ENCODE peak calls at places on chromosomes 11 and 22, in nine cellular contexts. One of them, this sample, is unnamed. For H3K27me3, the result is how much of the 10 kb centered on the place peaks cover.

GRCh38 chr22:41350087-41350486 is 31.7 kb upstream of the TEF start:
- DNase-seq in kidney epithelial cell: no peak
- DNase-seq in GM06990: no peak
- DNase-seq in Panc1: no peak
- DNase-seq in uterus: no peak
- DNase-seq in brain microvascular endothelial cell: peak
- DNase-seq in CD4-positive, alpha-beta memory T cell: no peak
- DNase-seq in SK-N-SH: no peak
- DNase-seq in CD4-positive, CD25-positive, alpha-beta regulatory T cell: no peak
- DNase-seq in this sample: no peak

GRCh38 chr11:67302571-67303131 is 679 bp upstream of the SSH3 start:
- DNase-seq in kidney epithelial cell: no peak
- DNase-seq in GM06990: no peak
- DNase-seq in Panc1: no peak
- DNase-seq in uterus: no peak
- DNase-seq in brain microvascular endothelial cell: peak
- DNase-seq in CD4-positive, alpha-beta memory T cell: no peak
- DNase-seq in SK-N-SH: no peak
- DNase-seq in CD4-positive, CD25-positive, alpha-beta regulatory T cell: no peak
- DNase-seq in this sample: peak

GRCh38 chr22:30023099-30023498 is 57.2 kb upstream of the HORMAD2 start:
- DNase-seq in kidney epithelial cell: no peak
- DNase-seq in GM06990: no peak
- DNase-seq in Panc1: no peak
- DNase-seq in uterus: no peak
- DNase-seq in brain microvascular endothelial cell: no peak
- DNase-seq in CD4-positive, alpha-beta memory T cell: no peak
- DNase-seq in SK-N-SH: no peak
- DNase-seq in CD4-positive, CD25-positive, alpha-beta regulatory T cell: peak
- DNase-seq in this sample: no peak

GRCh38 chr11:5423131-5423530 is 1.2 kb downstream of the OR51Q1 start:
- DNase-seq in kidney epithelial cell: no peak
- DNase-seq in GM06990: no peak
- DNase-seq in Panc1: no peak
- DNase-seq in uterus: no peak
- DNase-seq in brain microvascular endothelial cell: no peak
- DNase-seq in CD4-positive, alpha-beta memory T cell: no peak
- DNase-seq in SK-N-SH: no peak
- DNase-seq in CD4-positive, CD25-positive, alpha-beta regulatory T cell: no peak
- DNase-seq in this sample: no peak

GRCh38 chr11:102513869-102514268 is 16.7 kb downstream of the MMP7 start:
- DNase-seq in kidney epithelial cell: no peak
- DNase-seq in GM06990: no peak
- DNase-seq in Panc1: no peak
- DNase-seq in uterus: peak
- DNase-seq in brain microvascular endothelial cell: peak
- DNase-seq in CD4-positive, alpha-beta memory T cell: no peak
- DNase-seq in SK-N-SH: no peak
- DNase-seq in CD4-positive, CD25-positive, alpha-beta regulatory T cell: no peak
- DNase-seq in this sample: peak

GRCh38 chr11:78361228-78361627 is 56.4 kb downstream of the GAB2 start:
- DNase-seq in kidney epithelial cell: no peak
- DNase-seq in GM06990: no peak
- DNase-seq in Panc1: no peak
- DNase-seq in uterus: no peak
- DNase-seq in brain microvascular endothelial cell: no peak
- DNase-seq in CD4-positive, alpha-beta memory T cell: no peak
- DNase-seq in SK-N-SH: no peak
- DNase-seq in CD4-positive, CD25-positive, alpha-beta regulatory T cell: no peak
- DNase-seq in this sample: no peak

GRCh38 chr11:46315783-46316563 is 31.3 kb upstream of the DGKZ start:
- DNase-seq in kidney epithelial cell: no peak
- DNase-seq in GM06990: no peak
- DNase-seq in Panc1: no peak
- DNase-seq in uterus: no peak
- DNase-seq in brain microvascular endothelial cell: no peak
- DNase-seq in CD4-positive, alpha-beta memory T cell: no peak
- DNase-seq in SK-N-SH: no peak
- DNase-seq in CD4-positive, CD25-positive, alpha-beta regulatory T cell: no peak
- DNase-seq in this sample: no peak

GRCh38 chr22:48644108-48644507 is 1183.6 kb downstream of the BRD1 start:
- DNase-seq in kidney epithelial cell: no peak
- DNase-seq in GM06990: no peak
- DNase-seq in Panc1: no peak
- DNase-seq in uterus: no peak
- DNase-seq in brain microvascular endothelial cell: no peak
- DNase-seq in CD4-positive, alpha-beta memory T cell: no peak
- DNase-seq in SK-N-SH: no peak
- DNase-seq in CD4-positive, CD25-positive, alpha-beta regulatory T cell: no peak
- DNase-seq in this sample: no peak

GRCh38 chr22:23220485-23221350 is 40.4 kb downstream of the BCR start:
- DNase-seq in kidney epithelial cell: no peak
- DNase-seq in GM06990: peak
- DNase-seq in Panc1: no peak
- DNase-seq in uterus: no peak
- DNase-seq in brain microvascular endothelial cell: no peak
- DNase-seq in CD4-positive, alpha-beta memory T cell: no peak
- DNase-seq in SK-N-SH: no peak
- DNase-seq in CD4-positive, CD25-positive, alpha-beta regulatory T cell: peak
- DNase-seq in this sample: no peak

GRCh38 chr22:21995660-21996059 is 13.1 kb upstream of the TOP3B start:
- DNase-seq in kidney epithelial cell: no peak
- DNase-seq in GM06990: no peak
- DNase-seq in Panc1: no peak
- DNase-seq in uterus: no peak
- DNase-seq in brain microvascular endothelial cell: no peak
- DNase-seq in CD4-positive, alpha-beta memory T cell: no peak
- DNase-seq in SK-N-SH: no peak
- DNase-seq in CD4-positive, CD25-positive, alpha-beta regulatory T cell: no peak
- DNase-seq in this sample: no peak
- H3K27me3 ChIP-seq in kidney epithelial cell: under half
- H3K27me3 ChIP-seq in GM06990: under half
- H3K27me3 ChIP-seq in Panc1: under half
- H3K27me3 ChIP-seq in uterus: under half
- H3K27me3 ChIP-seq in brain microvascular endothelial cell: under half
- H3K27me3 ChIP-seq in CD4-positive, alpha-beta memory T cell: under half
- H3K27me3 ChIP-seq in SK-N-SH: under half
- H3K27me3 ChIP-seq in CD4-positive, CD25-positive, alpha-beta regulatory T cell: under half
- H3K27me3 ChIP-seq in this sample: under half

DNA sequence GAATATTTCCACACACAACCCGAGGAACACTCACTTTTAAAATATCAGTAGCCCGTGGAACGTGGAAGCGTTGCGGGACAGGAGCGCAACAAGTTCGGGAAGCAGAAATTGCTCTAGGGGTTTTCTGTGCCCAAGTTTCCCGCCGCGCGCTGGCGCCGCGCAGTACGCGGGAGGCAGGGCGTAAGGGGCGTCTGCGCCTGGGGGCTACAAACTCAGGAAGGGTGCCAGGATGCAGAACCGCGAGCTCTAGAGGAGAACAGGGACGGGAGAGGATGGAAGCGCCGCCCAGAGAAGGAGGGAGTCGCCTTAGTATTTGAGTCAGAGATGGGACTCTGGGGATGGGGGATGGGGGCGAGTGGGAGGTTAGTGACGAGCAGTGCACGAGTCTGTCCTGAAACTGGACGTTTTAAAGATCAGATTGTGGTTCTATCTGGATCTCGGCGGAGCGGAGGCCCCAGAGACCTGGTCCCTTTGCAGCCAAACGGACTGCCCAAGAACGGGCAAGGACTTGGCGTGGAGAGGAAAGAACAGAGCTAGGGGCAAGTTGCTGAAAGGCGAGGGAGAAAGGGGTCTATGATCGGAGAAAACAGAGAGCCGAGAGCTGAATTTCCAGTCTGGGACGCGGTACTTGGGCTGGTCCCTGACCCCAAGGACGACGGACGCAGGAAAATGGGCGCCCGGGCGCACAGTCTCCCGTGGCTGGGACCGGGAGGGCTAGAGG is 4.7 kb downstream of the BSX start:
- DNase-seq in kidney epithelial cell: no peak
- DNase-seq in GM06990: no peak
- DNase-seq in Panc1: no peak
- DNase-seq in uterus: no peak
- DNase-seq in brain microvascular endothelial cell: no peak
- DNase-seq in CD4-positive, alpha-beta memory T cell: no peak
- DNase-seq in SK-N-SH: peak
- DNase-seq in CD4-positive, CD25-positive, alpha-beta regulatory T cell: no peak
- DNase-seq in this sample: no peak
- H3K4me3 ChIP-seq in kidney epithelial cell: no peak
- H3K4me3 ChIP-seq in GM06990: no peak
- H3K4me3 ChIP-seq in Panc1: peak
- H3K4me3 ChIP-seq in uterus: no peak
- H3K4me3 ChIP-seq in brain microvascular endothelial cell: no peak
- H3K4me3 ChIP-seq in CD4-positive, alpha-beta memory T cell: no peak
- H3K4me3 ChIP-seq in SK-N-SH: peak
- H3K4me3 ChIP-seq in CD4-positive, CD25-positive, alpha-beta regulatory T cell: no peak
- H3K4me3 ChIP-seq in this sample: no peak

DNA sequence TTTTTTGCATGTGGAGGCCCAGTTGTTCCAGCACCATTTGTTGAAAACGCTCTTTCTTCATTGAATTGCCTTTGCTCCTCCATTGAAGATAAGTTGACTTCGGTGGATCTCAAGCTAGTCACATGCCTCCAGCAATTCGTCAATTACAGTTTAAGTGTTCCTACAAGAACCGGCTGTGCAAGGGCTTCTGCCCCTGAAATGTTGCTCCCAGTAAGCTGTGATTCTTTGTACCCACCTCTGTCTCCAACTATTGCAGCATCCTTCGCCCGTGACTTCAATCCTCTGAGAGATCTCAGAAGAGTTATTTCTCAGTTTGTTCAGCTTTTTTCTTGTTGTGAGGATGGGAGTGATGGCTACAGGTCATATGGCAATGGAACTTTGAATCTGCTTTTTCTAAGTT is 194.2 kb upstream of the B3GAT1 start:
- DNase-seq in kidney epithelial cell: no peak
- DNase-seq in GM06990: no peak
- DNase-seq in Panc1: no peak
- DNase-seq in uterus: no peak
- DNase-seq in brain microvascular endothelial cell: no peak
- DNase-seq in CD4-positive, alpha-beta memory T cell: no peak
- DNase-seq in SK-N-SH: no peak
- DNase-seq in CD4-positive, CD25-positive, alpha-beta regulatory T cell: no peak
- DNase-seq in this sample: no peak
- H3K27me3 ChIP-seq in kidney epithelial cell: under half
- H3K27me3 ChIP-seq in GM06990: under half
- H3K27me3 ChIP-seq in Panc1: under half
- H3K27me3 ChIP-seq in uterus: under half
- H3K27me3 ChIP-seq in brain microvascular endothelial cell: under half
- H3K27me3 ChIP-seq in CD4-positive, alpha-beta memory T cell: under half
- H3K27me3 ChIP-seq in SK-N-SH: under half
- H3K27me3 ChIP-seq in CD4-positive, CD25-positive, alpha-beta regulatory T cell: under half
- H3K27me3 ChIP-seq in this sample: under half

GRCh38 chr11:133040289-133040893 is 491.9 kb downstream of the OPCML start:
- DNase-seq in kidney epithelial cell: peak
- DNase-seq in GM06990: no peak
- DNase-seq in Panc1: no peak
- DNase-seq in uterus: no peak
- DNase-seq in brain microvascular endothelial cell: no peak
- DNase-seq in CD4-positive, alpha-beta memory T cell: no peak
- DNase-seq in SK-N-SH: no peak
- DNase-seq in CD4-positive, CD25-positive, alpha-beta regulatory T cell: no peak
- DNase-seq in this sample: no peak

GRCh38 chr11:133038850-133039249 is 493.5 kb downstream of the OPCML start:
- DNase-seq in kidney epithelial cell: no peak
- DNase-seq in GM06990: no peak
- DNase-seq in Panc1: no peak
- DNase-seq in uterus: no peak
- DNase-seq in brain microvascular endothelial cell: no peak
- DNase-seq in CD4-positive, alpha-beta memory T cell: no peak
- DNase-seq in SK-N-SH: no peak
- DNase-seq in CD4-positive, CD25-positive, alpha-beta regulatory T cell: no peak
- DNase-seq in this sample: no peak

GRCh38 chr11:133047036-133047800 is 485.1 kb downstream of the OPCML start:
- DNase-seq in kidney epithelial cell: no peak
- DNase-seq in GM06990: no peak
- DNase-seq in Panc1: no peak
- DNase-seq in uterus: no peak
- DNase-seq in brain microvascular endothelial cell: no peak
- DNase-seq in CD4-positive, alpha-beta memory T cell: no peak
- DNase-seq in SK-N-SH: peak
- DNase-seq in CD4-positive, CD25-positive, alpha-beta regulatory T cell: no peak
- DNase-seq in this sample: no peak

GRCh38 chr11:133041165-133041564 is 491.1 kb downstream of the OPCML start:
- DNase-seq in kidney epithelial cell: no peak
- DNase-seq in GM06990: no peak
- DNase-seq in Panc1: no peak
- DNase-seq in uterus: no peak
- DNase-seq in brain microvascular endothelial cell: no peak
- DNase-seq in CD4-positive, alpha-beta memory T cell: no peak
- DNase-seq in SK-N-SH: no peak
- DNase-seq in CD4-positive, CD25-positive, alpha-beta regulatory T cell: no peak
- DNase-seq in this sample: no peak

GRCh38 chr11:133041928-133042890 is 490.1 kb downstream of the OPCML start:
- DNase-seq in kidney epithelial cell: peak
- DNase-seq in GM06990: no peak
- DNase-seq in Panc1: no peak
- DNase-seq in uterus: no peak
- DNase-seq in brain microvascular endothelial cell: no peak
- DNase-seq in CD4-positive, alpha-beta memory T cell: no peak
- DNase-seq in SK-N-SH: no peak
- DNase-seq in CD4-positive, CD25-positive, alpha-beta regulatory T cell: no peak
- DNase-seq in this sample: no peak
- H3K4me3 ChIP-seq in kidney epithelial cell: no peak
- H3K4me3 ChIP-seq in GM06990: no peak
- H3K4me3 ChIP-seq in Panc1: no peak
- H3K4me3 ChIP-seq in uterus: no peak
- H3K4me3 ChIP-seq in brain microvascular endothelial cell: no peak
- H3K4me3 ChIP-seq in CD4-positive, alpha-beta memory T cell: no peak
- H3K4me3 ChIP-seq in SK-N-SH: no peak
- H3K4me3 ChIP-seq in CD4-positive, CD25-positive, alpha-beta regulatory T cell: no peak
- H3K4me3 ChIP-seq in this sample: no peak

GRCh38 chr11:26331911-26332571 is at the start of gene ANO3:
- DNase-seq in kidney epithelial cell: peak
- DNase-seq in GM06990: peak
- DNase-seq in Panc1: no peak
- DNase-seq in uterus: peak
- DNase-seq in brain microvascular endothelial cell: peak
- DNase-seq in CD4-positive, alpha-beta memory T cell: no peak
- DNase-seq in SK-N-SH: peak
- DNase-seq in CD4-positive, CD25-positive, alpha-beta regulatory T cell: no peak
- DNase-seq in this sample: peak

GRCh38 chr11:26333906-26334305 is 2.0 kb downstream of the ANO3 start:
- DNase-seq in kidney epithelial cell: no peak
- DNase-seq in GM06990: no peak
- DNase-seq in Panc1: no peak
- DNase-seq in uterus: no peak
- DNase-seq in brain microvascular endothelial cell: peak
- DNase-seq in CD4-positive, alpha-beta memory T cell: no peak
- DNase-seq in SK-N-SH: no peak
- DNase-seq in CD4-positive, CD25-positive, alpha-beta regulatory T cell: no peak
- DNase-seq in this sample: no peak

GRCh38 chr11:26332572-26332915 is 614 bp downstream of the ANO3 start:
- DNase-seq in kidney epithelial cell: no peak
- DNase-seq in GM06990: no peak
- DNase-seq in Panc1: no peak
- DNase-seq in uterus: no peak
- DNase-seq in brain microvascular endothelial cell: no peak
- DNase-seq in CD4-positive, alpha-beta memory T cell: no peak
- DNase-seq in SK-N-SH: no peak
- DNase-seq in CD4-positive, CD25-positive, alpha-beta regulatory T cell: no peak
- DNase-seq in this sample: no peak

GRCh38 chr11:26330255-26330654 is 1.7 kb upstream of the ANO3 start:
- DNase-seq in kidney epithelial cell: no peak
- DNase-seq in GM06990: no peak
- DNase-seq in Panc1: no peak
- DNase-seq in uterus: no peak
- DNase-seq in brain microvascular endothelial cell: no peak
- DNase-seq in CD4-positive, alpha-beta memory T cell: no peak
- DNase-seq in SK-N-SH: no peak
- DNase-seq in CD4-positive, CD25-positive, alpha-beta regulatory T cell: no peak
- DNase-seq in this sample: no peak

GRCh38 chr11:26335903-26336302 is 4.0 kb downstream of the ANO3 start:
- DNase-seq in kidney epithelial cell: no peak
- DNase-seq in GM06990: no peak
- DNase-seq in Panc1: no peak
- DNase-seq in uterus: no peak
- DNase-seq in brain microvascular endothelial cell: peak
- DNase-seq in CD4-positive, alpha-beta memory T cell: no peak
- DNase-seq in SK-N-SH: peak
- DNase-seq in CD4-positive, CD25-positive, alpha-beta regulatory T cell: no peak
- DNase-seq in this sample: no peak
- H3K27me3 ChIP-seq in kidney epithelial cell: under half
- H3K27me3 ChIP-seq in GM06990: under half
- H3K27me3 ChIP-seq in Panc1: under half
- H3K27me3 ChIP-seq in uterus: under half
- H3K27me3 ChIP-seq in brain microvascular endothelial cell: under half
- H3K27me3 ChIP-seq in CD4-positive, alpha-beta memory T cell: under half
- H3K27me3 ChIP-seq in SK-N-SH: under half
- H3K27me3 ChIP-seq in CD4-positive, CD25-positive, alpha-beta regulatory T cell: under half
- H3K27me3 ChIP-seq in this sample: under half